ENCODE peak calls at places on chromosomes 16 and 17, in eight cellular contexts. One of them, this sample, is unnamed.

GRCh38 chr17:40344321-40345160 is 20.0 kb downstream of the GJD3 start:
- DNase-seq in heart left ventricle: no peak
- DNase-seq in IMR-90: no peak
- DNase-seq in lower leg skin: no peak
- DNase-seq in transverse colon: peak
- DNase-seq in H54: no peak
- DNase-seq in sigmoid colon: no peak
- DNase-seq in A549: no peak
- DNase-seq in this sample: no peak

GRCh38 chr17:51653902-51654301 is 393.6 kb downstream of the UTP18 start:
- DNase-seq in lower leg skin: no peak
- DNase-seq in H54: peak
- DNase-seq in heart left ventricle: no peak
- DNase-seq in sigmoid colon: no peak
- DNase-seq in IMR-90: no peak
- DNase-seq in transverse colon: no peak
- DNase-seq in A549: peak
- DNase-seq in this sample: no peak

GRCh38 chr17:68656666-68657065 is 55.5 kb upstream of the FAM20A start:
- DNase-seq in sigmoid colon: no peak
- DNase-seq in A549: no peak
- DNase-seq in transverse colon: no peak
- DNase-seq in heart left ventricle: no peak
- DNase-seq in lower leg skin: no peak
- DNase-seq in IMR-90: no peak
- DNase-seq in H54: no peak
- DNase-seq in this sample: no peak

GRCh38 chr17:55198690-55199370 is 65.9 kb upstream of the HLF start:
- DNase-seq in sigmoid colon: no peak
- DNase-seq in A549: no peak
- DNase-seq in lower leg skin: no peak
- DNase-seq in IMR-90: no peak
- DNase-seq in transverse colon: no peak
- DNase-seq in H54: no peak
- DNase-seq in heart left ventricle: no peak
- DNase-seq in this sample: no peak

GRCh38 chr16:3020604-3021448 is 658 bp downstream of the TNFRSF12A start:
- DNase-seq in H54: peak
- DNase-seq in lower leg skin: peak
- DNase-seq in IMR-90: peak
- DNase-seq in heart left ventricle: peak
- DNase-seq in transverse colon: peak
- DNase-seq in A549: peak
- DNase-seq in sigmoid colon: peak
- DNase-seq in this sample: peak

GRCh38 chr17:37231882-37232281 is 143.9 kb upstream of the C17orf78 start:
- DNase-seq in sigmoid colon: no peak
- DNase-seq in H54: no peak
- DNase-seq in A549: no peak
- DNase-seq in transverse colon: no peak
- DNase-seq in heart left ventricle: no peak
- DNase-seq in IMR-90: no peak
- DNase-seq in lower leg skin: no peak
- DNase-seq in this sample: no peak

GRCh38 chr17:22703204-22703603 is 1010.9 kb downstream of the KCNJ18 start:
- DNase-seq in H54: no peak
- DNase-seq in heart left ventricle: no peak
- DNase-seq in A549: no peak
- DNase-seq in sigmoid colon: peak
- DNase-seq in IMR-90: no peak
- DNase-seq in lower leg skin: no peak
- DNase-seq in transverse colon: no peak
- DNase-seq in this sample: no peak

GRCh38 chr17:41792835-41793748 is 6.6 kb upstream of the JUP start:
- DNase-seq in lower leg skin: no peak
- DNase-seq in H54: peak
- DNase-seq in transverse colon: peak
- DNase-seq in heart left ventricle: no peak
- DNase-seq in IMR-90: peak
- DNase-seq in sigmoid colon: no peak
- DNase-seq in A549: peak
- DNase-seq in this sample: peak

GRCh38 chr16:27226476-27226875 is 23.1 kb downstream of the KDM8 start:
- DNase-seq in IMR-90: no peak
- DNase-seq in A549: no peak
- DNase-seq in lower leg skin: no peak
- DNase-seq in transverse colon: no peak
- DNase-seq in sigmoid colon: no peak
- DNase-seq in heart left ventricle: peak
- DNase-seq in H54: no peak
- DNase-seq in this sample: no peak

GRCh38 chr16:49809112-49809511 is 46.8 kb downstream of the ZNF423 start:
- DNase-seq in A549: no peak
- DNase-seq in IMR-90: no peak
- DNase-seq in sigmoid colon: no peak
- DNase-seq in H54: no peak
- DNase-seq in transverse colon: no peak
- DNase-seq in heart left ventricle: no peak
- DNase-seq in lower leg skin: no peak
- DNase-seq in this sample: no peak

GRCh38 chr17:17702821-17703607 is 21.8 kb downstream of the RAI1 start:
- DNase-seq in heart left ventricle: no peak
- DNase-seq in lower leg skin: no peak
- DNase-seq in IMR-90: no peak
- DNase-seq in sigmoid colon: no peak
- DNase-seq in transverse colon: no peak
- DNase-seq in A549: peak
- DNase-seq in H54: no peak
- DNase-seq in this sample: no peak

GRCh38 chr16:80577485-80578280 is 36.9 kb downstream of the DYNLRB2 start:
- DNase-seq in lower leg skin: no peak
- DNase-seq in A549: no peak
- DNase-seq in H54: no peak
- DNase-seq in IMR-90: no peak
- DNase-seq in heart left ventricle: no peak
- DNase-seq in transverse colon: no peak
- DNase-seq in sigmoid colon: no peak
- DNase-seq in this sample: no peak
- TF ChIP-seq POLR2A in lower leg skin: no peak
- TF ChIP-seq POLR2A in A549: no peak
- TF ChIP-seq POLR2A in H54: no peak
- TF ChIP-seq POLR2A in IMR-90: no peak
- TF ChIP-seq POLR2A in heart left ventricle: no peak
- TF ChIP-seq POLR2A in transverse colon: no peak
- TF ChIP-seq POLR2A in sigmoid colon: no peak
- TF ChIP-seq POLR2A in this sample: no peak

GRCh38 chr17:43645450-43645764 is 16.3 kb downstream of the MEOX1 start:
- DNase-seq in IMR-90: no peak
- DNase-seq in lower leg skin: no peak
- DNase-seq in A549: no peak
- DNase-seq in sigmoid colon: no peak
- DNase-seq in transverse colon: no peak
- DNase-seq in heart left ventricle: no peak
- DNase-seq in H54: no peak
- DNase-seq in this sample: no peak

GRCh38 chr17:43648916-43649315 is 12.8 kb downstream of the MEOX1 start:
- DNase-seq in transverse colon: no peak
- DNase-seq in IMR-90: no peak
- DNase-seq in A549: no peak
- DNase-seq in H54: no peak
- DNase-seq in lower leg skin: no peak
- DNase-seq in heart left ventricle: peak
- DNase-seq in sigmoid colon: no peak
- DNase-seq in this sample: no peak

GRCh38 chr17:43641416-43641815 is 20.3 kb downstream of the MEOX1 start:
- DNase-seq in H54: no peak
- DNase-seq in A549: no peak
- DNase-seq in transverse colon: no peak
- DNase-seq in heart left ventricle: peak
- DNase-seq in IMR-90: no peak
- DNase-seq in lower leg skin: no peak
- DNase-seq in sigmoid colon: no peak
- DNase-seq in this sample: no peak

GRCh38 chr17:43644081-43644480 is 17.6 kb downstream of the MEOX1 start:
- DNase-seq in sigmoid colon: no peak
- DNase-seq in transverse colon: no peak
- DNase-seq in heart left ventricle: peak
- DNase-seq in H54: no peak
- DNase-seq in lower leg skin: no peak
- DNase-seq in A549: no peak
- DNase-seq in IMR-90: no peak
- DNase-seq in this sample: no peak

GRCh38 chr17:43645765-43646481 is 15.8 kb downstream of the MEOX1 start:
- DNase-seq in transverse colon: peak
- DNase-seq in H54: no peak
- DNase-seq in lower leg skin: peak
- DNase-seq in sigmoid colon: peak
- DNase-seq in IMR-90: no peak
- DNase-seq in A549: no peak
- DNase-seq in heart left ventricle: peak
- DNase-seq in this sample: peak
- TF ChIP-seq POLR2A in transverse colon: no peak
- TF ChIP-seq POLR2A in H54: no peak
- TF ChIP-seq POLR2A in lower leg skin: no peak
- TF ChIP-seq POLR2A in sigmoid colon: no peak
- TF ChIP-seq POLR2A in IMR-90: no peak
- TF ChIP-seq POLR2A in A549: no peak
- TF ChIP-seq POLR2A in heart left ventricle: peak
- TF ChIP-seq POLR2A in this sample: peak

GRCh38 chr16:641326-642188 is at the start of gene MCRIP2:
- DNase-seq in H54: peak
- DNase-seq in transverse colon: peak
- DNase-seq in lower leg skin: peak
- DNase-seq in heart left ventricle: peak
- DNase-seq in IMR-90: peak
- DNase-seq in sigmoid colon: peak
- DNase-seq in A549: peak
- DNase-seq in this sample: peak
- TF ChIP-seq POLR2A in H54: peak
- TF ChIP-seq POLR2A in transverse colon: peak
- TF ChIP-seq POLR2A in lower leg skin: no peak
- TF ChIP-seq POLR2A in heart left ventricle: peak
- TF ChIP-seq POLR2A in IMR-90: peak
- TF ChIP-seq POLR2A in sigmoid colon: peak
- TF ChIP-seq POLR2A in A549: peak
- TF ChIP-seq POLR2A in this sample: peak

GRCh38 chr17:81086789-81087551 is 52.0 kb downstream of the BAIAP2 start:
- DNase-seq in IMR-90: no peak
- DNase-seq in A549: no peak
- DNase-seq in transverse colon: peak
- DNase-seq in sigmoid colon: no peak
- DNase-seq in H54: no peak
- DNase-seq in heart left ventricle: no peak
- DNase-seq in lower leg skin: peak
- DNase-seq in this sample: peak
- TF ChIP-seq POLR2A in IMR-90: no peak
- TF ChIP-seq POLR2A in A549: no peak
- TF ChIP-seq POLR2A in transverse colon: no peak
- TF ChIP-seq POLR2A in sigmoid colon: no peak
- TF ChIP-seq POLR2A in H54: no peak
- TF ChIP-seq POLR2A in heart left ventricle: no peak
- TF ChIP-seq POLR2A in lower leg skin: no peak
- TF ChIP-seq POLR2A in this sample: no peak

GRCh38 chr17:43176119-43176570 is 5.1 kb downstream of the NBR1 start:
- DNase-seq in A549: no peak
- DNase-seq in heart left ventricle: no peak
- DNase-seq in transverse colon: peak
- DNase-seq in sigmoid colon: no peak
- DNase-seq in IMR-90: no peak
- DNase-seq in H54: no peak
- DNase-seq in lower leg skin: no peak
- DNase-seq in this sample: no peak
- TF ChIP-seq POLR2A in A549: no peak
- TF ChIP-seq POLR2A in heart left ventricle: no peak
- TF ChIP-seq POLR2A in transverse colon: peak
- TF ChIP-seq POLR2A in sigmoid colon: no peak
- TF ChIP-seq POLR2A in IMR-90: no peak
- TF ChIP-seq POLR2A in H54: no peak
- TF ChIP-seq POLR2A in lower leg skin: no peak
- TF ChIP-seq POLR2A in this sample: no peak

DNA sequence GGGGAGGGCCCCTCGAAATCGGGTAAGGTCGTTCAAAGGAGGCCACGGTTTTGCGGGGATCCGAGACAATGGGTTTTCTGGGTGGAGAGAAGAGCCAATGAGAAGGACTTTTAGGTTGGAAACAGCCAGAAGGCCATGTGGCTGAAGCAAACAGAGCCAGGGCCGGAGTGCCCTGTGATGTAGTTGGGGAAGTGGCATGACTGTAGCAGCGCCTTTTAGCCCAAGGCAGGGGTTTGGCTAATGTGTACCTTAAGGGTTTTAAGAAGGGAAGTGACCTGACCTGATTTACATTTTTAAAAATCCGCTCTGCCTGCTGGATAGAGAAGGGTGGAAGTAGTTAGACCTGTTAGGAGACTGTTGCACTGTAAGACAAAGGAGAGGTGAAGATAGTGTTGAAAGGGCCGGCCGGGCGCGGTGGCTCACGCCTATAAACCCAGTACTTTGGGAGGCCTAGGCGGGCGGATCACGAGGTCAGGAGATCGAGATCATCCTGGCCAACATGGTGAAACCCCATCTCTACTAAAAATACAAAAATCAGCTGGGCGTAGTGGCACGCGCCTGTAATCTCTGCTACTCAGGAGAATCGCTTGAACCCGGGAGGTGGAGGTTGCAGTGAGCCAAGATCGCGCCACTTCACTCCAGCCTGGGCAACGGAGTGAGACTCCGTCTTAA is 1.0 kb downstream of the LYRM1 start:
- DNase-seq in heart left ventricle: peak
- DNase-seq in A549: peak
- DNase-seq in lower leg skin: peak
- DNase-seq in transverse colon: peak
- DNase-seq in sigmoid colon: peak
- DNase-seq in IMR-90: peak
- DNase-seq in H54: no peak
- DNase-seq in this sample: peak
- TF ChIP-seq POLR2A in heart left ventricle: no peak
- TF ChIP-seq POLR2A in A549: no peak
- TF ChIP-seq POLR2A in lower leg skin: no peak
- TF ChIP-seq POLR2A in transverse colon: no peak
- TF ChIP-seq POLR2A in sigmoid colon: no peak
- TF ChIP-seq POLR2A in IMR-90: peak
- TF ChIP-seq POLR2A in H54: no peak
- TF ChIP-seq POLR2A in this sample: peak